ENCODE peak calls at places on chromosomes 16 and 17, in four cellular contexts. M, A, K and E are unnamed samples.

GRCh38 chr17:67575325-67575724 is 142.4 kb upstream of the NOL11 start:
- DNase-seq in A (peak), M (no peak), K (no peak), E (peak)

GRCh38 chr17:10292057-10292931 is 80.5 kb downstream of the MYH13 start:
- DNase-seq in M (peak), K (no peak), A (no peak), E (no peak)

GRCh38 chr17:81869221-81870154 is 1.6 kb downstream of the ARHGDIA start:
- DNase-seq in K (peak), A (peak), M (peak), E (peak)

GRCh38 chr16:54630284-54630967 is 300.2 kb upstream of the IRX5 start:
- DNase-seq in A (no peak), K (no peak), M (peak), E (no peak)

GRCh38 chr17:14301279-14301760 is 439 bp downstream of the HS3ST3B1 start:
- DNase-seq in A (peak), M (no peak), K (no peak), E (peak)

GRCh38 chr16:89801800-89802199 is 14.6 kb downstream of the FANCA start:
- DNase-seq in A (no peak), K (no peak), M (peak), E (no peak)

GRCh38 chr16:11014159-11014558 is 69.8 kb downstream of the CLEC16A start:
- DNase-seq in K (no peak), M (no peak), A (no peak), E (no peak)

GRCh38 chr16:4749700-4750257 is 15.4 kb downstream of the DNAAF8 start:
- DNase-seq in K (no peak), M (no peak), A (no peak), E (no peak)

GRCh38 chr17:61248399-61248798 is 151.2 kb upstream of the TBX2 start:
- DNase-seq in K (no peak), M (peak), A (no peak), E (no peak)

GRCh38 chr17:38969281-38969680 is 2.1 kb upstream of the FBXO47 start:
- DNase-seq in A (no peak), M (no peak), K (peak), E (no peak)

GRCh38 chr16:1890024-1890700 is 18.2 kb upstream of the MEIOB start:
- DNase-seq in M (no peak), A (peak), K (no peak), E (no peak)

GRCh38 chr17:4485676-4486646 is 12.7 kb upstream of the SPNS2 start:
- DNase-seq in M (no peak), K (no peak), A (peak), E (no peak)

GRCh38 chr17:76053230-76054111 is 18.8 kb downstream of the SRP68 start:
- DNase-seq in A (peak), M (peak), K (no peak), E (no peak)

GRCh38 chr16:72864130-72864833 is 183.6 kb downstream of the ZFHX3 start:
- DNase-seq in A (no peak), K (no peak), M (no peak), E (no peak)

GRCh38 chr17:75748706-75749105 is 16.3 kb downstream of the GALK1 start:
- DNase-seq in A (peak), K (no peak), M (no peak), E (no peak)

GRCh38 chr16:57000271-57001025 is 11.1 kb downstream of the NLRC5 start:
- DNase-seq in K (no peak), A (peak), M (peak), E (no peak)

GRCh38 chr16:86038923-86039310 is 140.0 kb downstream of the IRF8 start:
- DNase-seq in M (no peak), K (no peak), A (no peak), E (no peak)

GRCh38 chr17:74296548-74296936 is 22.5 kb downstream of the DNAI2 start:
- DNase-seq in M (peak), K (peak), A (no peak), E (peak)

GRCh38 chr17:6753006-6753445 is 2.8 kb upstream of the XAF1 start:
- DNase-seq in A (peak), K (peak), M (peak), E (no peak)

GRCh38 chr16:85347213-85347591 is 234.9 kb upstream of the CIBAR2 start:
- DNase-seq in M (no peak), A (peak), K (no peak), E (no peak)

GRCh38 chr17:73785466-73785865 is 141.2 kb upstream of the SDK2 start:
- DNase-seq in K (no peak), A (no peak), M (no peak), E (no peak)

GRCh38 chr17:11461993-11462548 is 136.2 kb upstream of the DNAH9 start:
- DNase-seq in M (no peak), K (no peak), A (no peak), E (no peak)

GRCh38 chr17:17445925-17446665 is 30.7 kb upstream of the MED9 start:
- DNase-seq in M (peak), K (no peak), A (peak), E (no peak)

GRCh38 chr16:67291461-67291860 is 12.1 kb downstream of the PLEKHG4 start:
- DNase-seq in A (no peak), K (no peak), M (no peak), E (no peak)

GRCh38 chr16:21501869-21502667 is 97.3 kb upstream of the METTL9 start:
- DNase-seq in K (peak), M (peak), A (peak), E (peak)

GRCh38 chr16:77761204-77761603 is 27.2 kb upstream of the VAT1L start:
- DNase-seq in M (no peak), K (no peak), A (no peak), E (no peak)

GRCh38 chr17:70278846-70279465 is 109.6 kb downstream of the KCNJ2 start:
- DNase-seq in K (no peak), M (no peak), A (no peak), E (peak)

GRCh38 chr16:15996432-15997109 is 47.2 kb downstream of the ABCC1 start:
- DNase-seq in K (peak), A (peak), M (peak), E (peak)

DNA sequence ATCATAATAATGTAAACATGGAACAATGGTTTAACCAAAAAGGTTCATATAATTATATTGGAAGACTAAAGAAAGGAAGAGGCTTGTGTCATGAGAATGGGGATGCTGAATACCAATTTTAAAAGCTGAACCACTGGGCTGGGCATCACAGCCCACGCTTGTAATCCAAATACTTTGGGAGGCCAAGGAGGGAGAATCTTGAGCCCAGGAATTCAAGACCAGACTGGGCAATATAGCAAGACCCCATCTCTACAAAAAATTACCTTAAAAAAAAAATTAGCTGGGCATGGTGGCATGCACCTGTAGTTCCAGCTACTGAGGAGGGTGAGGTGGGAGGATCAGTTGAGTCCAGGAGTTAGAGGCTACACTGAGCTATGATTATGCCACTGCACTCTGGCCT is 65.1 kb downstream of the SMURF2 start:
- DNase-seq in M (no peak), A (no peak), K (no peak), E (no peak)
- TF ChIP-seq CTCF in M (no peak), A (no peak), K (no peak), E (no peak)

DNA sequence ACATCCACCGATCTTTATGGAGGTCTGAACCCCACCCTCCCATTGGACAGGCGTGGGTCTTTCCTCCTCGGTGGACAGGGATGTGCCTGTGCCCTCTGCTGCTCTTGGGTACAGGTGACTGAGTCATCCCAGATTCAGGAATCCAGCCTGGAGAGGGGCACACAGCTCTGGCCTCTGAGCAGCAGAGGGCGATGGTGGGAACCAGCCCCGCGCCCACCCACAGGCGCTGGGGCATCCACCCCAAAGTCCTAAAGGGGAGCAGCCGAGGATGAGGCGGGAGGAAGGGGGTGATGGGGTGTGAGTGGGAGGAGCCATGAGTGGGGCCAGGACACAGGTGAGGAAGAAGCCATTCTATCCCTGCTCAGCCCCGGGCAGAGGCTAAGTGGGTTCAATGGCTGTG is 35.0 kb downstream of the ENGASE start:
- DNase-seq in A (no peak), M (no peak), K (no peak), E (no peak)
- TF ChIP-seq CTCF in A (no peak), M (peak), K (no peak), E (no peak)

GRCh38 chr16:75252049-75252864 is 833 bp upstream of the BCAR1 start:
- DNase-seq in K (no peak), M (no peak), A (peak), E (no peak)

GRCh38 chr16:75250809-75251279 is 580 bp downstream of the BCAR1 start:
- DNase-seq in K (peak), A (peak), M (no peak), E (peak)

GRCh38 chr16:75250089-75250808 is 1.2 kb downstream of the BCAR1 start:
- DNase-seq in M (no peak), K (peak), A (peak), E (no peak)

GRCh38 chr16:75252946-75253911 is 1.8 kb upstream of the BCAR1 start:
- DNase-seq in A (peak), K (peak), M (peak), E (no peak)

GRCh38 chr16:75251280-75252048 is at the start of gene BCAR1:
- DNase-seq in M (peak), K (peak), A (peak), E (peak)
- TF ChIP-seq CTCF in M (no peak), K (no peak), A (no peak), E (no peak)

DNA sequence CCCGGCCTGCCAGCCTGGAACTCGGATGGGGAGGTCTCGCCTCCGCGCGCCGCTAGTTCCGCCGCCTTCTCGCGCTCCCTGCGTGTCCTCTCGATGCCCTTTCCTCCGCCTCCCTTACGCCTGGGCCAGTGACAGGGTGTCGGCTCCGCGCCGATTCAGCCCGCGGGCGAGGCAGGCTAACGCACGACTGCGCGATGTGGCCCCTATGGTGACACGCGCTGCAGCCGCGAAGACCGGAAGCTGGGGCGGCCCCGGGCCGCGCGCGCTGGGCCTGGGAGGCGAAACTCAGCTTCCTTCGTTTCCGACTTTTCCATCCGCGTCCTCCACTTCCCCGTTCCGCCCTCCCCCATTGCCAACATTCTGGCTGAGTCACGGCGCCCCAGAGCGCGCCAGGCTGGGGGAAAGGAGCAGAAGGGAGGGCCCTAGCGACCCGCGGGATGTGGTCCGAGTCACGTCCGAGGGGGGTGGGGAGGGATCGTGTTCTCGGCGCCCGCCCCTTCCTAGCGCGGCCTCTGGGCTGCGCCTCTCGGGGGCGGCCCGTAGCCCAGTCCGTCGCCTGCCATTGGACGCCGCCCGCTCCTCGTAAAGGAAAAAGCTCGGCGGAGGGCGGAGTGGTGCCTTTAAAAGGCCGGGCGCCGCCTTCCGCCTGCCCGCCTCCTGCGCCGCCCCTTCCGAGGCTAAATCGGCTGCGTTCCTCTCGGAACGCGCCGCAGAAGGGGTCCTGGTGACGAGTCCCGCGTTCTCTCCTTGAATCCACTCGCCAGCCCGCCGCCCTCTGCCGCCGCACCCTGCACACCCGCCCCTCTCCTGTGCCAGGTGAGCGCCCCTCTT is at the start of gene ALDOA:
- DNase-seq in M (peak), A (peak), K (peak), E (peak)
- TF ChIP-seq CTCF in M (no peak), A (peak), K (peak), E (no peak)

GRCh38 chr16:680967-681745 is 946 bp downstream of the STUB1 start:
- DNase-seq in K (peak), A (no peak), M (peak), E (no peak)
- TF ChIP-seq CTCF in K (no peak), A (no peak), M (no peak), E (no peak)

DNA sequence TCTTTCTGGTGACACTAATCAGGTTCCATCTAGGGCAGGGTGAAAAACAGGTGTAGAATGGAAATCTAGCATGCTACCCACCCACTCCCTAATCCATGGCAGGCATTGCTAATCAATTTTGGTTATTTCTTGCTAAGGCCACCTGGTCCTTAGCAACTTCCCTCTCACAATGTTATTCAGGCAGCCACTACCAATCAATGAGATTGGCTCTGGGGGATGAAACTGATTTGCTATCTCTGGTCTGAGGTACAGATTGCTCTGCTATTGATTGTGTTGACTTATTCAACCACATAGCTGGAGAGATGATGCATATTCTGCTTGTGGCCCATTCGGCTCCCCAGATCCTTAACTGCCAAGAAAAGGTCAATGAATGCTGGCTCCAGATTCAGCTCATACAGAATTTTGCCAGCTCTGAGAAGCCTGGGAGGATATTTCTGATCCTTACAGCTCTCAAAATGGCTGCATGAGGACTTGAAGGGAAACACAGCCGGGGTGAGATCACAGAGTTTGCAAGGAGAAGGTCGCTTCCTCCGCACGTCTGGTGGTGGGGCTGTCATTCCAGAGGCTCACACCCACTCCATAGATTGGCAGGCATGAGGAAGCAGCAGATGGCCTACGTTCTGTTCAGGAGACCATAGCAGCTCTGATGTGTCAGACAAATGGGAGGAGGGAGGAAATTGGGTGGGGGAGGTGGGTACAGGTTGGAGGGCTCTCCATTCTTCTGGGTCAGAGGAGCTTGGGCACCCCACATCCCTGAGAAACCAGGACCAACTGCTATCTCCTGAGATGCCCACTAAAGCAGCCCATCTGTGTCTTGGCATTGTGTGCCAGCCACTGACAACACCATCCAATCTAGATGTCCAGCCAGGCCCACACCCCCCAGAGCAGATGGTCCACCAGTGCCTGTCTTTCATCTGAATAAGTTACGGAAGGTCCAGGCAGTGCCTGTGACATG is 22.3 kb downstream of the SEZ6 start:
- DNase-seq in K (no peak), M (no peak), A (no peak), E (no peak)
- TF ChIP-seq CTCF in K (no peak), M (no peak), A (no peak), E (no peak)